ENCODE peak calls at places on chromosomes 1 and 21, in eight cellular contexts. T is cerebellum; N is NCI-H2081; J is T-helper 2 cell; D is stimulated activated CD4-positive, alpha-beta T cell treated with anti-CD3 and anti-CD28 coated beads, Interleukin-2, amount 100 ng/mL, for 48 hours; P is mammary epithelial cell; F is EL; Z is activated CD8-positive, alpha-beta memory T cell treated with anti-CD3 and anti-CD28 coated beads for 24 hours. R is an unnamed sample.

GRCh38 chr1:173601588-173601987 is 1.3 kb downstream of the SLC9C2 start:
- DNase-seq in T (no peak), N (no peak), J (no peak), D (no peak), P (peak), F (no peak), Z (no peak), R (no peak)

GRCh38 chr21:44923481-44924084 is 2.9 kb upstream of the ITGB2 start:
- DNase-seq in T (no peak), N (no peak), J (no peak), D (no peak), P (no peak), F (no peak), Z (no peak), R (no peak)

GRCh38 chr1:63867429-63868176 is 93.8 kb downstream of the ROR1 start:
- DNase-seq in T (peak), N (no peak), J (no peak), D (no peak), P (no peak), F (no peak), Z (no peak), R (no peak)

GRCh38 chr1:4702927-4703326 is 48.5 kb downstream of the AJAP1 start:
- DNase-seq in T (no peak), N (no peak), J (no peak), D (no peak), P (peak), F (no peak), Z (no peak), R (peak)

GRCh38 chr1:68470388-68470970 is 20.7 kb upstream of the RPE65 start:
- DNase-seq in T (no peak), N (no peak), J (no peak), D (no peak), P (no peak), F (no peak), Z (no peak), R (no peak)

GRCh38 chr1:179938752-179939151 is 15.9 kb upstream of the CEP350 start:
- DNase-seq in T (no peak), N (no peak), J (no peak), D (no peak), P (no peak), F (no peak), Z (no peak), R (no peak)

GRCh38 chr21:28429161-28429560 is 563.5 kb downstream of the LTN1 start:
- DNase-seq in T (no peak), N (no peak), J (no peak), D (no peak), P (no peak), F (no peak), Z (no peak), R (no peak)

GRCh38 chr1:211885746-211886522 is 55.4 kb upstream of the LPGAT1 start:
- DNase-seq in T (no peak), N (no peak), J (no peak), D (no peak), P (no peak), F (no peak), Z (no peak), R (no peak)

GRCh38 chr21:37335053-37335452 is 31.5 kb upstream of the DYRK1A start:
- DNase-seq in T (no peak), N (no peak), J (no peak), D (no peak), P (no peak), F (no peak), Z (no peak), R (no peak)

GRCh38 chr1:150406483-150406882 is 42.5 kb downstream of the RPRD2 start:
- DNase-seq in T (no peak), N (no peak), J (no peak), D (no peak), P (no peak), F (peak), Z (no peak), R (no peak)

GRCh38 chr1:219278288-219278687 is 104.6 kb downstream of the LYPLAL1 start:
- DNase-seq in T (no peak), N (no peak), J (no peak), D (no peak), P (no peak), F (no peak), Z (no peak), R (no peak)

R was measured in RWPE1.